ENCODE peak calls at places on chromosomes 2 and 18, in four cellular contexts. A, Y, M and V are unnamed samples.

GRCh38 chr2:183019718-183020442 is 18.4 kb downstream of the NCKAP1 start:
- DNase-seq in A (peak; percentile 96), M (no peak), Y (no peak), V (no peak)

GRCh38 chr2:101380376-101380775 is 6.9 kb downstream of the CREG2 start:
- DNase-seq in M (no peak), A (peak; percentile 93), Y (peak; percentile 54), V (peak; percentile 69)

GRCh38 chr2:165601065-165601830 is 131.8 kb downstream of the CSRNP3 start:
- DNase-seq in A (no peak), Y (no peak), M (no peak), V (no peak)

GRCh38 chr2:1491751-1492150 is 78.5 kb downstream of the TPO start:
- DNase-seq in M (no peak), Y (no peak), A (no peak), V (no peak)

GRCh38 chr2:113202305-113203216 is 28.8 kb downstream of the PSD4 start:
- DNase-seq in Y (no peak), M (no peak), A (no peak), V (no peak)

GRCh38 chr2:163664610-163665009 is 71.2 kb downstream of the FIGN start:
- DNase-seq in M (no peak), Y (no peak), A (peak; percentile 51), V (no peak)

GRCh38 chr18:8982416-8983183 is 119.9 kb upstream of the NDUFV2 start:
- DNase-seq in Y (no peak), A (peak; percentile 74), M (peak; percentile 68), V (no peak)

GRCh38 chr2:203404996-203405395 is 76.8 kb downstream of the ABI2 start:
- DNase-seq in M (no peak), A (no peak), Y (no peak), V (no peak)

GRCh38 chr18:28161608-28162599 is 15.0 kb downstream of the CDH2 start:
- DNase-seq in Y (no peak), M (peak; percentile 37), A (peak; percentile 68), V (no peak)

GRCh38 chr2:115171751-115172150 is 729.3 kb downstream of the DPP10 start:
- DNase-seq in Y (no peak), A (no peak), M (no peak), V (no peak)

GRCh38 chr2:156748238-156748637 is 312.1 kb downstream of the GPD2 start:
- DNase-seq in M (no peak), A (no peak), Y (no peak), V (no peak)

GRCh38 chr2:217327981-217328760 is 468.3 kb upstream of the TNP1 start:
- DNase-seq in M (no peak), A (no peak), Y (no peak), V (no peak)

GRCh38 chr2:126656311-126657145 is 570 bp downstream of the GYPC start:
- DNase-seq in Y (no peak), M (no peak), A (no peak), V (peak; percentile 55)

GRCh38 chr2:46380038-46380940 is 83.1 kb downstream of the EPAS1 start:
- DNase-seq in A (no peak), M (no peak), Y (no peak), V (peak; percentile 13)

GRCh38 chr2:30359644-30360167 is 87.3 kb upstream of the LCLAT1 start:
- DNase-seq in Y (peak; percentile 78), A (no peak), M (peak; percentile 54), V (peak; percentile 60)

GRCh38 chr2:210224660-210225460 is at the start of gene ACADL:
- DNase-seq in Y (peak; percentile 69), M (no peak), A (peak; percentile 37), V (no peak)

GRCh38 chr2:60806988-60807681 is 51.1 kb downstream of the PAPOLG start:
- DNase-seq in A (peak; percentile 26), M (peak; percentile 39), Y (no peak), V (no peak)

GRCh38 chr2:84881581-84882414 is 914 bp upstream of the TRABD2A start:
- DNase-seq in M (peak; percentile 79), A (peak; percentile 73), Y (peak; percentile 76), V (peak; percentile 70)

GRCh38 chr2:23871206-23871605 is 55.7 kb downstream of the ATAD2B start:
- DNase-seq in Y (no peak), A (no peak), M (no peak), V (no peak)

GRCh38 chr2:208320686-208321085 is 54.6 kb downstream of the PIKFYVE start:
- DNase-seq in A (no peak), Y (peak; percentile 82), M (no peak), V (peak; percentile 39)

GRCh38 chr2:10500601-10501361 is 52.7 kb upstream of the ODC1 start:
- DNase-seq in Y (no peak), A (peak; percentile 65), M (no peak), V (no peak)

GRCh38 chr2:178512491-178512890 is 32.2 kb downstream of the PLEKHA3 start:
- DNase-seq in Y (no peak), M (no peak), A (peak; percentile 58), V (no peak)

GRCh38 chr2:143259368-143259958 is 130.2 kb downstream of the ARHGAP15 start:
- DNase-seq in A (peak; percentile 67), M (peak; percentile 60), Y (peak; percentile 74), V (peak; percentile 39)

GRCh38 chr2:10264506-10265327 is 38.0 kb upstream of the HPCAL1 start:
- DNase-seq in M (peak; percentile 75), Y (no peak), A (no peak), V (peak; percentile 10)

GRCh38 chr2:102048465-102048864 is 56.7 kb downstream of the IL1R2 start:
- DNase-seq in A (no peak), M (no peak), Y (peak; percentile 88), V (peak; percentile 67)

GRCh38 chr18:78304199-78304826 is 675.3 kb upstream of the SALL3 start:
- DNase-seq in M (no peak), A (no peak), Y (no peak), V (no peak)

GRCh38 chr18:58541137-58541788 is 87.6 kb downstream of the ALPK2 start:
- DNase-seq in A (peak; percentile 43), M (peak; percentile 80), Y (no peak), V (no peak)

GRCh38 chr2:167581961-167582574 is 665.3 kb downstream of the STK39 start:
- DNase-seq in A (no peak), M (no peak), Y (no peak), V (no peak)

GRCh38 chr2:148643998-148644884 is at the start of gene EPC2:
- DNase-seq in M (peak; percentile 86), Y (peak; percentile 80), A (peak; percentile 58), V (peak; percentile 89)

GRCh38 chr18:378039-378438 is 110.2 kb upstream of the THOC1 start:
- DNase-seq in A (no peak), M (no peak), Y (no peak), V (no peak)

GRCh38 chr2:241904791-241905710 is 35.5 kb downstream of the RTP5 start:
- DNase-seq in Y (no peak), A (no peak), M (no peak), V (no peak)

GRCh38 chr2:96913398-96914202 is 43.7 kb upstream of the SEMA4C start:
- DNase-seq in A (no peak), M (no peak), Y (no peak), V (no peak)

GRCh38 chr2:124774781-124775180 is 749.7 kb downstream of the CNTNAP5 start:
- DNase-seq in A (no peak), M (no peak), Y (no peak), V (no peak)

DNA sequence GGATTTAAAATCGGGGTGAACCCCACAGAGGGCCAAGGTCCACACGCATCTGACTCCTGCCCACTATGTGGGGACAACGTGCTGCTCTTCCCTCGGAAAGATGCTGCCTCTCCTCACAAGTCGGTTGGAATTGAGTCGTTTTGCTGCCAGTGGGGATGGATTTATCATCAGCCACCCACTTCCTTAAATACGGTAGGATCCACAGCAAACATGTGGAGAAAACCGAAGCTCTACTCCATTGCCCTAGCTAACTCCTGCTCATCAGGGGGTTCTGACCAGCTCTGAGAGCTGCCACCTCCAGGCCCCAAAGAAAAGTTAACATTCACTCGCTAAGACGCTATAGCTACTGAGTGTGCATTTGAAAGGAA is 80.9 kb downstream of the CHRNA1 start:
- DNase-seq in A (peak; percentile 35), M (no peak), Y (no peak), V (peak; percentile 23)
- TF ChIP-seq CTCF in A (no peak), M (no peak), Y (no peak), V (no peak)

DNA sequence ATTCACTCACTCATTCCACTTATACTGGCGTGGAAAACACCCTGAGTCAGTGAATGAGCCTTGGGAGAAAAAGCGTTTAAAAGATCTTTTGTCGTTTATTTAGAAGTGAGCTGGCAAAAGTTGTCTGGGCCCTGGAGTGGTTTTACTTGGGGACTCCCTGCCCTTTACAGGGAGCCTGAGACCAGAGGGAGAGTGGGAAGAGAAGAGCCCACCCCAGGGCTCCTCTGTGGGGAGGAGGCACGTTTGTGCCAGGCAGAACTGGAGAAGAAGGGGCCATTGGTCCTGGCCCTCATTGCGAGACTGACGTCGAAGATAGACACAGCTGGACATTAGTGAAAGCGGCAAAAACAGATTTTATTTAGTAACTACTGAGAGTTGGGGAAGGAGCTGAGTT is 25.7 kb downstream of the DCDC2C start:
- DNase-seq in Y (no peak), A (no peak), M (no peak), V (no peak)
- H3K27me3 ChIP-seq in Y (no peaks in the 10 kb centered on the region), A (no peaks in the 10 kb centered on the region), M (no peaks in the 10 kb centered on the region), V (no peaks in the 10 kb centered on the region)

DNA sequence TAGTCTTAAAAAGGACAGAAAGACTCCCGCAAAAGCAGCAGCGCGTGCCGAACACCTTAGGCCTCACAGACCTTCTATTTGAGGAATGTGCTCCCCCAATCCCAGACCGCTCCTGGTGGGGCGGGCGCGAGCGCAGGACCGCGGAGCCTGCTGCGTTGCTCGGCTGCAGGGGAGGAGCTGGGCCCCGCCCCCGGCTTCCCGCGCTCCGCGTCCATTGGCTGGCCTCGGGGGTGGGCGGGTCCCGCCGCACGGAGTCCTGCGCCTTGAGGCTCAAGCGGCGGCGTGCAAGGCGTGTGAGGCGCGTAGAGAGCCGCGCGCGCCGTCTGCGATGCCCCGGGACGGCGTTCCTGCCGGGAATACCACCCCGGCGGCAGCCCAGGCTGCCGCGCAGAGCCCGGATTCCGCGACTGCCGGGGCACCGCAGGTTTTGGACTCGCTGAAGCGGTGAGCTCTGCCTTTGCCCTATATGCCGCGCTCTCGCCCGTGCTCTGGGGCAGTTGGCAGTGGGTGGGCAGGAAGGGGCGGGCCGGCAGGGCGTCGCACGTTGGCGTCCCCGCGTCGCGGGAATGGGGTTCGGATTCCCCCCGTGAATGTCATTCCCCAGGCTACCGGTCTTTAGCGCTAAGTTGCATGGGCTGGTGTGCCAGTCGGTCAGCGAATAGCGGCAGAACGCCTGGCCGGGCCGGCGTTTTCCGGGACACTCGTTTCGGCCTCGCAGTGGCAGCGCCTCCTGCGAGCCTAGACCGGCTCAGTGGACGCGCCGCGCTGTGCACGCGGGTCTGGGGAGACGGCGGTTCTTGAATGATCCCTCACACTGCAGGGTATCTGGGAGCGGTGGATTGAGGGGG is 49.6 kb upstream of the PAIP2B start:
- DNase-seq in Y (peak; percentile 82), M (peak; percentile 97), A (peak; percentile 49), V (peak; percentile 70)
- TF ChIP-seq CTCF in Y (peak; percentile 15), M (peak; percentile 30), A (no peak), V (peak; percentile 11)

DNA sequence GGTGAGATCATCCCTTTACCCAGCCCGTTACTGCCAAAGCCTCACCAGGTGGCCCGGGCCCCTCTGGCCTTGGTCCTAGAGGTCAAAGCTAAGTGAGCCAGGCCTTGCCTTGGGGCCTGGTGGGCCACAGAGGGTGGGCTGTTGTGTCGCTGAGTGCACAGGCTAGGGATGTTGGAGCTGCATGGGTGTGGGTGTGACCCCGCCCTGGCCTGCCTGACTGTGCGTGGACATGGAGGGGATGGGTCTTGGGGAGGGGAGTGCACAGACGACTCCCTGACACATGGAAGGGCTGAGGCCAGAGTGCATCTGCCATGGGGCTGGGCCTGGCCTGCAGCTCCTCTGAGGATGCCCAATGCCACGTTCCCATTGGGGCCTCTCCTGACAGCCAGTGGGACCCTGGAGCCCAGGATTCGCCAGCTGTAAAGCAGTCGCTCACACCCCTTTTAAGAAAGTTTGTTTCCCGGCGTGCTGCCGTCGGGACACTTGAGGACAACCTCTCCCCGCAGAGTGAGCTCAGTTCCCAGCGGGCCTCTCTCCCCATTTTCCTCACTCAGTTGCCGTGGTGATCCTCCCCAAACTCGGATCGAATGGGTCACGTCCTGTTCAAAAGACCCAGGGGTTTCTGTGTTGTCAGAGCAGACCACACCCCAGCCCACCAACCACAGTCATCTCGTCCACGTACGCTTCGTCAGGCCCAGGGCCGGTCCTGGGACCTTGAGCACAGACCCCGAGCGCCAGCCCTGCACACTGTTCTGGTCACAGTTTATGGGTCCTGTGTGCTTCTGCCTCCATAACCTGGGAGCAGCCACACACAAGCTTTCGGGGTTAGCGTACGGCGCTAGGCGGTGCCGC is 93.5 kb downstream of the NFATC1 start:
- DNase-seq in M (no peak), A (no peak), Y (no peak), V (no peak)
- H3K27me3 ChIP-seq in M (no peaks in the 10 kb centered on the region), A (no peaks in the 10 kb centered on the region), Y (no peaks in the 10 kb centered on the region), V (no peaks in the 10 kb centered on the region)